ENCODE peak calls at places on chromosome 2, in six cellular contexts. A is IMR-90, Q is adrenal gland, Z is endothelial cell of umbilical vein, C is sigmoid colon, N is transverse colon. J is an unnamed sample. For H3K36me3 and H3K27me3, the result is how much of the 10 kb centered on the place peaks cover.

GRCh38 chr2:238407566-238407965 is 19.2 kb upstream of the ASB1 start:
- DNase-seq in Q (no peak), C (no peak), A (no peak), N (no peak), Z (no peak), J (no peak)

GRCh38 chr2:100650151-100650550 is 87.4 kb downstream of the PDCL3 start:
- DNase-seq in Q (no peak), A (no peak), Z (no peak), C (no peak), N (no peak), J (no peak)

GRCh38 chr2:96801464-96802280 is 14.4 kb upstream of the CNNM3 start:
- DNase-seq in C (peak), Z (no peak), N (no peak), Q (no peak), A (no peak), J (no peak)

GRCh38 chr2:177572236-177572671 is 179.7 kb downstream of the AGPS start:
- DNase-seq in N (no peak), A (no peak), Q (no peak), Z (no peak), C (no peak), J (no peak)

GRCh38 chr2:235446082-235446481 is 47.8 kb upstream of the AGAP1 start:
- DNase-seq in A (no peak), N (no peak), Z (no peak), C (no peak), Q (no peak), J (no peak)

GRCh38 chr2:125561302-125561701 is 1094.7 kb upstream of the GYPC start:
- DNase-seq in Z (no peak), A (no peak), N (peak), Q (no peak), C (no peak), J (no peak)

GRCh38 chr2:237866119-237866621 is 6.7 kb downstream of the RAMP1 start:
- DNase-seq in A (peak), C (peak), Q (no peak), N (no peak), Z (peak), J (no peak)

GRCh38 chr2:33298233-33298632 is 178.2 kb upstream of the RASGRP3 start:
- DNase-seq in Q (no peak), C (no peak), N (no peak), Z (peak), A (peak), J (no peak)

GRCh38 chr2:209596275-209596674 is 172.4 kb downstream of the MAP2 start:
- DNase-seq in Z (no peak), N (no peak), Q (no peak), A (no peak), C (no peak), J (no peak)

GRCh38 chr2:108959401-108959800 is 29.6 kb downstream of the EDAR start:
- DNase-seq in N (no peak), Q (no peak), A (peak), C (no peak), Z (no peak), J (no peak)

GRCh38 chr2:218993345-218994315 is at the start of gene CRYBA2:
- DNase-seq in A (no peak), C (no peak), Q (no peak), N (peak), Z (no peak), J (peak)

GRCh38 chr2:120814352-120814751 is 78.7 kb downstream of the GLI2 start:
- DNase-seq in Z (no peak), Q (no peak), N (no peak), C (no peak), A (no peak), J (no peak)

GRCh38 chr2:191713837-191714236 is 35.9 kb downstream of the NABP1 start:
- DNase-seq in Q (no peak), A (no peak), Z (no peak), N (no peak), C (no peak), J (no peak)

GRCh38 chr2:241357531-241357930 is 1.4 kb downstream of the FARP2 start:
- DNase-seq in Z (no peak), N (no peak), C (no peak), A (no peak), Q (no peak), J (no peak)

GRCh38 chr2:74834806-74835755 is 1.2 kb downstream of the HK2 start:
- DNase-seq in N (peak), C (no peak), A (peak), Z (peak), Q (peak), J (peak)

GRCh38 chr2:145040433-145040832 is 520.5 kb upstream of the ZEB2 start:
- DNase-seq in C (no peak), A (peak), Q (no peak), Z (no peak), N (no peak), J (no peak)

GRCh38 chr2:120765031-120765910 is 29.6 kb downstream of the GLI2 start:
- DNase-seq in Z (peak), A (peak), Q (no peak), C (peak), N (no peak), J (no peak)

GRCh38 chr2:152336854-152337510 is 2.0 kb downstream of the FMNL2 start:
- DNase-seq in Q (peak), N (peak), C (peak), A (peak), Z (no peak), J (peak)

GRCh38 chr2:3768960-3769765 is 65.8 kb downstream of the DCDC2C start:
- DNase-seq in A (no peak), C (no peak), Z (no peak), N (no peak), Q (no peak), J (no peak)

GRCh38 chr2:133977385-133977784 is 276.5 kb upstream of the MGAT5 start:
- DNase-seq in Q (peak), N (no peak), C (no peak), A (no peak), Z (no peak), J (no peak)

GRCh38 chr2:60519259-60519863 is 34.1 kb downstream of the BCL11A start:
- DNase-seq in Z (no peak), Q (no peak), A (peak), N (no peak), C (no peak), J (no peak)

GRCh38 chr2:174023591-174024523 is 58.7 kb upstream of the SP3 start:
- DNase-seq in Z (no peak), A (peak), Q (peak), N (peak), C (peak), J (peak)

GRCh38 chr2:226376516-226377180 is 423.0 kb downstream of the IRS1 start:
- DNase-seq in C (no peak), A (no peak), Z (peak), Q (no peak), N (no peak), J (no peak)

GRCh38 chr2:107276034-107276433 is 390.1 kb upstream of the ST6GAL2 start:
- DNase-seq in A (no peak), Z (no peak), N (no peak), Q (no peak), C (no peak), J (no peak)

GRCh38 chr2:168469281-168469988 is 13.4 kb downstream of the CERS6 start:
- DNase-seq in N (no peak), Z (no peak), C (no peak), A (no peak), Q (no peak), J (no peak)

GRCh38 chr2:180411631-180412030 is 404.5 kb upstream of the CWC22 start:
- DNase-seq in C (no peak), Z (peak), Q (no peak), A (no peak), N (no peak), J (no peak)

GRCh38 chr2:112876971-112877361 is 34.0 kb upstream of the IL37 start:
- DNase-seq in A (peak), N (no peak), Q (no peak), Z (no peak), C (no peak), J (no peak)

GRCh38 chr2:23757686-23758433 is 169.1 kb downstream of the ATAD2B start:
- DNase-seq in A (peak), Z (peak), C (no peak), N (no peak), Q (peak), J (no peak)

GRCh38 chr2:230627806-230628724 is 84.6 kb upstream of the CAB39 start:
- DNase-seq in Z (no peak), N (no peak), Q (no peak), C (no peak), A (peak), J (no peak)

GRCh38 chr2:233267516-233268245 is 16.2 kb downstream of the ATG16L1 start:
- DNase-seq in Z (no peak), A (no peak), Q (peak), C (no peak), N (peak), J (no peak)

GRCh38 chr2:46162329-46162870 is 134.8 kb upstream of the EPAS1 start:
- DNase-seq in Z (no peak), N (no peak), A (peak), Q (no peak), C (no peak), J (no peak)

GRCh38 chr2:22626621-22627020 is 758.4 kb upstream of the KLHL29 start:
- DNase-seq in C (no peak), N (no peak), A (no peak), Z (no peak), Q (no peak), J (no peak)

GRCh38 chr2:46187112-46187618 is 110.0 kb upstream of the EPAS1 start:
- DNase-seq in N (peak), C (peak), A (peak), Z (peak), Q (no peak), J (peak)

GRCh38 chr2:108477062-108477461 is 28.1 kb downstream of the GCC2 start:
- DNase-seq in N (no peak), Q (no peak), A (no peak), C (no peak), Z (no peak), J (no peak)

GRCh38 chr2:101752708-101753107 is 55.2 kb downstream of the MAP4K4 start:
- DNase-seq in N (peak), Q (peak), A (no peak), C (peak), Z (peak), J (no peak)

GRCh38 chr2:148599112-148599991 is 45.2 kb upstream of the EPC2 start:
- DNase-seq in Q (no peak), Z (no peak), N (no peak), A (no peak), C (no peak), J (no peak)
- TF ChIP-seq POLR2A in Q (no peak), Z (no peak), N (no peak), A (no peak), C (no peak), J (no peak)

DNA sequence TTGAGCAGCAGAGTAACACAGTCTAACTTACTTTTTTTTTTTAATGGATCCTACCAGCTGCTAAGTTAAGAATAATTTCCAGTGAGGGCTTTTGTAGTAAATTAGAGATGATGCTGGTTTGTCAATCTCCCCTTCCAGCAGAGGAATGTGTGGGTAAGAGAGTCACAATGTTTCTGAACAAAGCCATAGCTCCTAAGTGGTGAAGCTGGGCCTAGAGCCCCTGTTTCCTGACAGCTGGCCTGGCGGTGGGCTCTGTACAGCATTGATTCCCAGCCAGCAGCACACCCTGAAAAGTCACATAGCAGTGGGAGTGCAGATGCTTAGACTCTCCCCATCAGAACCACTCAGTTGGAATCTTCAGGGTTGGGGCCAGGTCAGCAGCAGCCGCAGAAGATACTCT is 24.4 kb downstream of the CAPG start:
- DNase-seq in Q (no peak), Z (no peak), C (peak), N (no peak), A (no peak), J (no peak)
- H3K36me3 ChIP-seq in Q (under half), Z (under half), C (half or more), N (under half), A (under half), J (under half)

GRCh38 chr2:70905443-70905842 is 30.3 kb upstream of the ATP6V1B1 start:
- DNase-seq in Z (no peak), Q (no peak), C (no peak), N (no peak), A (no peak), J (no peak)

GRCh38 chr2:70904371-70905216 is 31.1 kb upstream of the ATP6V1B1 start:
- DNase-seq in Q (no peak), C (no peak), N (no peak), A (no peak), Z (no peak), J (no peak)

GRCh38 chr2:70903171-70903570 is 32.5 kb upstream of the ATP6V1B1 start:
- DNase-seq in Z (no peak), N (no peak), C (no peak), Q (no peak), A (no peak), J (no peak)

GRCh38 chr2:70902579-70902978 is 33.1 kb upstream of the ATP6V1B1 start:
- DNase-seq in C (no peak), A (no peak), Z (no peak), N (no peak), Q (no peak), J (no peak)

DNA sequence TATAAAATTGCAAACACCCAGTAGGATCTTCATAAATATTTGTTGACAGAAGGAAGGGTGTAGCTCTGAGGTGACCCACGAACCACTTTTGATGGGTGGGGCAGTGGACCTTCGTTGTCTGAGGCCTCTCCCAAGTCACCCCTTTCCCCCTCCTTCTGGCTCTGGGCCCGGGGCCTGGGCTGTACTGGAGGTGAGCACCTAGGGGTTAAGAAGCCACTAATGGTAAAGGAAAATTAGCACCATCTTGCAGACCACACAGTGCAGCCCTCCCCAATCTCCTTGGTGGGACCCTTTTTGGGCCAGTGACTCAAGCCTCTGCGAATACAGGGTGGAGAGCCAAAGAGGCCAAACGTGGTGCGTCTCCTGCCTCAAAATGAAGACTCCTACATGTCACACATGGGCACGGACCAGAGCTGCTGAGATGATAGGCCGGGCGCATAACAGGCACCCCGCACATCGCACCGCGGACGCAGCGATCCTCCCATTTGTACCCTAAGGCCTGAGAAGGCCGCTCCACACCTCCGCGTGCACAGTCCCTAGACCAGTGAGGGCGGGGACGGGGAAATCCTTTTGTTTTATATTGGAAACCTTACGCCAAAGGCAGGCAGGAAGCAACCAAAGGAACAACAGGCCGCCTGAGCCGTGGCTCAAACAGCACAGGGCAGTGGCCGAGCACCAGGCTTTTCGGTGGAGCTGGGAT is 31.9 kb upstream of the ATP6V1B1 start:
- DNase-seq in A (no peak), Q (no peak), N (no peak), Z (no peak), C (no peak), J (no peak)
- H3K27me3 ChIP-seq in A (under half), Q (under half), N (half or more), Z (half or more), C (half or more), J (under half)

GRCh38 chr2:11343344-11343625 is 1.2 kb downstream of the ROCK2 start:
- DNase-seq in C (no peak), N (no peak), Q (no peak), Z (peak), A (no peak), J (no peak)

GRCh38 chr2:11346129-11346528 is 1.7 kb upstream of the ROCK2 start:
- DNase-seq in Z (no peak), A (no peak), N (no peak), Q (no peak), C (no peak), J (no peak)

GRCh38 chr2:11344342-11344955 is at the start of gene ROCK2:
- DNase-seq in Z (peak), A (peak), Q (peak), C (peak), N (peak), J (peak)

GRCh38 chr2:11343626-11344341 is 652 bp downstream of the ROCK2 start:
- DNase-seq in A (peak), Z (peak), N (peak), Q (peak), C (peak), J (peak)

DNA sequence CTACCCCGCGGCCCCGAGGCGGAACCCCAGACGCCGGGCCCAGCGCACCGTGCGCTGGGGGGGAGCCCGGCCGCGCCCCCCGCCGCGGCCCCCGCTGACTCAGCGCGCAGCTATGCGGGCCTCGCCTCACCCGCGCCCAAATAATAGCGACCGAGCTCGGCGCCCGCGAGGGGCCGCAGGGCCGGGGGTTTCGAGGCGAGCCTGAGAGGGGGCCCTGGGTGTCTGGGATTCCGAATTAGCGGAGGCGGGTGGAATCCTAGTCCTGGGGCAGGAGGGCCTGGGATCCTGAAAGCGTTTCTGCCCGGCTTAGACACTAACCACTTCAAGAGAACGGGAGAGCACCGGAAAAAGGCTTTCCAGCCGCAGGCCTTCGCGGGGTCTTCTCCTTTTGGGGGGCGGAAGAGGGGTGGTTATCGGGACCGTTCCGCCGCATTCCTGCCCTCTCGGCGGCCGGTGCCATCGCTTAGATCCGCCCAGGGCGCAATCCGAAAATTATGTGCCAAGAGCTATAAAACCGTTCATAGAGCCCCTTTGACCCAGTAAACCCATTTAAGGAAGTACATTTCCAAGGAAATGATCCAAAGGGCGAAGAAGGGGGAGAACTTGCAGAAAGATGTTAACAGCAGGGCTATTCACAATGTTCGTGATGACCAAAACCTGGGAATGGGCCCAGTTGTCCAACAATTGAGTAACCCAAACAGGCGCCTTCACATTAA is 678 bp upstream of the ROCK2 start:
- DNase-seq in N (peak), C (peak), Z (peak), Q (peak), A (peak), J (peak)
- TF ChIP-seq POLR2A in N (peak), C (peak), Z (no peak), Q (no peak), A (peak), J (peak)

DNA sequence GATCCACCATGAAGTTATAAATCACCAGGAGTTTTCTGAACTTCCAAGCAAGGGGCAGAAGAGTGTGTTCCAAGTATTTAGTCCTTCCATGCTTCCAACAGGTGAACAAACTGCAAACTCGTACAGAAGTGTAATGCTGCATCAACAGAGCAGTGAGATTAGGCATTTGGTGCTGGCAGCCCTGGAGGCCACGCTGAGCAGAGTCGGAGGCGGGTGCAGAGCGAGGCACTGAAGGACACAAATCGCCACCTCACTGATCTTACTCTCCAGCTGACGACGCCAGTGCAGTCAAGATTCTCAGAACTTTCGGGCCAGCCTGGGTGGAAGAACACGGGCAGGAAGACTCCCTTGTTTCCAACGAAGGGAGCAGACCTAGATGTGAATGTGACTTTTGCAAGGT is 39.2 kb downstream of the SERPINE2 start:
- DNase-seq in C (no peak), Z (no peak), Q (peak), A (no peak), N (no peak), J (peak)
- H3K36me3 ChIP-seq in C (under half), Z (under half), Q (under half), A (under half), N (under half), J (under half)

GRCh38 chr2:30229596-30229995 is 1.7 kb upstream of the LBH start:
- DNase-seq in C (peak), Z (no peak), A (no peak), Q (no peak), N (no peak), J (no peak)

GRCh38 chr2:30232027-30232800 is 880 bp downstream of the LBH start:
- DNase-seq in C (peak), N (peak), A (peak), Z (no peak), Q (peak), J (peak)

GRCh38 chr2:30230855-30231725 is at the start of gene LBH:
- DNase-seq in N (peak), Z (peak), A (peak), C (peak), Q (peak), J (peak)

GRCh38 chr2:30231726-30232026 is 342 bp downstream of the LBH start:
- DNase-seq in C (no peak), A (no peak), Q (no peak), N (no peak), Z (no peak), J (no peak)

GRCh38 chr2:30230479-30230854 is 867 bp upstream of the LBH start:
- DNase-seq in A (peak), Q (no peak), C (peak), Z (peak), N (no peak), J (no peak)
- H3K27me3 ChIP-seq in A (under half), Q (under half), C (under half), Z (under half), N (under half), J (under half)